ENCODE peak calls at places on chromosome 13, in four cellular contexts. J, D, O and F are unnamed samples.

GRCh38 chr13:99992912-99993311 is 11.3 kb downstream of the ZIC2 start:
- DNase-seq in D (no peak), O (no peak), J (no peak), F (peak; percentile 86)

GRCh38 chr13:105878119-105878518 is 657.3 kb downstream of the EFNB2 start:
- DNase-seq in D (no peak), O (no peak), J (no peak), F (no peak)

GRCh38 chr13:32212420-32212819 is 102.7 kb downstream of the ZAR1L start:
- DNase-seq in J (no peak), D (no peak), O (no peak), F (peak; percentile 78)

GRCh38 chr13:46388308-46388707 is 1.3 kb upstream of the RUBCNL start:
- DNase-seq in D (no peak), O (no peak), J (no peak), F (no peak)

GRCh38 chr13:85543144-85543543 is 256.1 kb downstream of the SLITRK6 start:
- DNase-seq in J (no peak), D (no peak), O (no peak), F (peak; percentile 41)

GRCh38 chr13:93364166-93364565 is 137.6 kb downstream of the GPC6 start:
- DNase-seq in D (no peak), O (no peak), J (no peak), F (peak; percentile 44)

GRCh38 chr13:112545866-112546265 is 42.1 kb downstream of the TUBGCP3 start:
- DNase-seq in J (no peak), D (no peak), O (no peak), F (peak; percentile 93)

GRCh38 chr13:104310861-104311260 is 1244.6 kb upstream of the SLC10A2 start:
- DNase-seq in D (no peak), J (no peak), O (no peak), F (no peak)

GRCh38 chr13:79735228-79735627 is 254.3 kb downstream of the NDFIP2 start:
- DNase-seq in J (no peak), O (no peak), D (no peak), F (no peak)

GRCh38 chr13:21032656-21033055 is 28.7 kb downstream of the LATS2 start:
- DNase-seq in J (no peak), O (no peak), D (no peak), F (no peak)

GRCh38 chr13:111904701-111905608 is 162.0 kb upstream of the SOX1 start:
- DNase-seq in O (no peak), D (no peak), J (no peak), F (no peak)

GRCh38 chr13:60114499-60115028 is 49.2 kb downstream of the DIAPH3 start:
- DNase-seq in J (no peak), D (no peak), O (no peak), F (no peak)

GRCh38 chr13:99196466-99197256 is 4.0 kb upstream of the UBAC2 start:
- DNase-seq in D (no peak), J (no peak), O (no peak), F (peak; percentile 30)

GRCh38 chr13:107370036-107370785 is 802.3 kb upstream of the ARGLU1 start:
- DNase-seq in D (no peak), O (no peak), J (no peak), F (peak; percentile 76)

GRCh38 chr13:110396913-110397379 is 89.9 kb downstream of the COL4A2 start:
- DNase-seq in D (no peak), J (peak; percentile 95), O (no peak), F (peak; percentile 100)

GRCh38 chr13:29491248-29491647 is 104.2 kb downstream of the SLC7A1 start:
- DNase-seq in J (no peak), D (no peak), O (no peak), F (no peak)

GRCh38 chr13:101757446-101758039 is 305.1 kb downstream of the ITGBL1 start:
- DNase-seq in D (no peak), J (no peak), O (no peak), F (peak; percentile 79)

GRCh38 chr13:90436697-90437096 is 910.8 kb upstream of the MIR17HG start:
- DNase-seq in O (no peak), J (no peak), D (no peak), F (no peak)
- TF ChIP-seq CTCF in O (no peak), J (no peak), D (no peak), F (no peak)

GRCh38 chr13:51034906-51035305 is 76.2 kb downstream of the C13orf42 start:
- DNase-seq in D (no peak), J (no peak), O (no peak), F (no peak)

GRCh38 chr13:51027644-51028043 is 83.4 kb downstream of the C13orf42 start:
- DNase-seq in D (no peak), J (no peak), O (no peak), F (no peak)

GRCh38 chr13:51035469-51035868 is 75.6 kb downstream of the C13orf42 start:
- DNase-seq in O (no peak), D (no peak), J (no peak), F (no peak)

GRCh38 chr13:51032831-51033230 is 78.2 kb downstream of the C13orf42 start:
- DNase-seq in O (no peak), J (no peak), D (no peak), F (no peak)

DNA sequence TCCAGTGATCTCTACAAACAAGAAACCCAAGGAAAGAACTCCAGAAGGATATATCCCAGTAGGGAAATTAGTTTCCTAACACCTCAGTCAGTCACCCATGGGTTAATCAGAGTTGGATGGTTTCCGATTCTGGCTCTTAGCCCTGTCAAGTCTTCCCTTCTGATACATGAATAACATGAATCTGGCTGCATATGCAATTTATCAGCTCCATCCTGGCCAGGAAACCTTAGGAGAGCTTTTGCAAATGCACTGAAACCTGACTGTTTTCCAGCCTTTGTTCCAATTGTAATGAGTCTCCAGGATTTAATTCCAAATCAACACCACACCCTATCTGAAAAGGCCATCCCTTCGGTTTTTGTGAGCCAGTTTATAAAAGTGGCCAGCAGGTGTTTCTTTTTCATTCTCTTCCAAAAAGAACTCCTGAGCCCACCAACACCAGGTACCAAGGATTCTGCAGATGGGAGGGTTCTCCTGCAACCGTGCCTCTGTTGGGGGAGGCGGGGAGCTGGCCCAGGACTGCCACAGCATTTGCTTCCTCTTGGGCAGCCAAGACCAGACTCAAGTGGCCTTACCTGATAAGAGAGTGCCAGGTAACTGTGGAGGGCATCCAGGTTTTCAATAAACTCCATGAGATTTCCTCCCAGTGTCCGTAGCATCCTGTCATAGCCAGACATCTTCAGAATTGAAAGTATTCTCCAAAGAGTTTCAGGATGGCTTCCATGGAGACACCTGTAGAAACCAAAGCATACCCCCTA is 77.5 kb downstream of the C13orf42 start:
- DNase-seq in D (no peak), O (no peak), J (no peak), F (no peak)
- TF ChIP-seq CTCF in D (no peak), O (no peak), J (no peak), F (no peak)

GRCh38 chr13:40993119-40993518 is 26.0 kb downstream of the ELF1 start:
- DNase-seq in J (no peak), O (no peak), D (no peak), F (peak; percentile 27)
- TF ChIP-seq CTCF in J (no peak), O (no peak), D (no peak), F (no peak)

GRCh38 chr13:47463002-47463401 is 538.1 kb downstream of the SUCLA2 start:
- DNase-seq in O (no peak), D (no peak), J (no peak), F (no peak)
- TF ChIP-seq CTCF in O (no peak), D (no peak), J (no peak), F (no peak)

DNA sequence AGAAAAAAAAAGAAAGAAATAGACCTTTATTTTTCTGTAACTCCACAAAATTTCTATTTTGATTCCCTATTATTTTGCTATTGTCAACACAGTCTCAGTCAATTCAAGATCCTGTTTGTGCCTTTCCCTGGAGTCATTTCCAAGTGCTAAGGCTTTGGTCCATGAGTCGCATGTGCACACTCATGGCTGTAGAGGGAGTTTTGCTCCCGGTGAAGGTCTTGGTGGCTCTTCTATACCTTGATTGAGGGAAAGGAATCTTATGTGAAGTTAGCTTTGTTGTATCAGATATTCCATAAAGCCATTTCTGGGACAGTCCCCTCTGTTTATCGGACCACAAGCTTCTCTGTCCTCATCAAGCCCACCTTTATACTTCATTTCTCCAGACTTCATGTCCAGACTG is 58.7 kb upstream of the ALOX5AP start:
- DNase-seq in J (no peak), D (no peak), O (no peak), F (peak; percentile 68)
- TF ChIP-seq CTCF in J (peak; percentile 15), D (no peak), O (peak; percentile 33), F (peak; percentile 76)